ENCODE peak calls at places on chromosome 5, in ten cellular contexts. One of them, this sample, is unnamed.
A peak's percentile ranks its signal among the peaks of the same experiment; 100 is the strongest.

GRCh38 chr5:167850901-167851300 is 440.5 kb upstream of the WWC1 start:
- DNase-seq in caudate nucleus: no peak
- DNase-seq in AG04449: no peak
- DNase-seq in astrocyte: peak; percentile 82
- DNase-seq in stimulated activated CD8-positive, alpha-beta memory T cell treated with anti-CD3 and anti-CD28 coated beads, Interleukin-2, amount 100 ng/mL, for 48 hours: no peak
- DNase-seq in coronary artery: no peak
- DNase-seq in activated naive CD4-positive, alpha-beta T cell: no peak
- DNase-seq in NCI-H345: no peak
- DNase-seq in dorsolateral prefrontal cortex: no peak
- DNase-seq in GM19239: no peak
- DNase-seq in this sample: no peak

GRCh38 chr5:17203329-17204132 is 13.9 kb upstream of the BASP1 start:
- DNase-seq in caudate nucleus: peak; percentile 4
- DNase-seq in AG04449: no peak
- DNase-seq in astrocyte: peak; percentile 56
- DNase-seq in stimulated activated CD8-positive, alpha-beta memory T cell treated with anti-CD3 and anti-CD28 coated beads, Interleukin-2, amount 100 ng/mL, for 48 hours: no peak
- DNase-seq in coronary artery: no peak
- DNase-seq in activated naive CD4-positive, alpha-beta T cell: no peak
- DNase-seq in NCI-H345: peak; percentile 57
- DNase-seq in dorsolateral prefrontal cortex: no peak
- DNase-seq in GM19239: peak; percentile 35
- DNase-seq in this sample: peak; percentile 41

GRCh38 chr5:118956727-118957126 is 31.6 kb downstream of the DTWD2 start:
- DNase-seq in caudate nucleus: no peak
- DNase-seq in AG04449: no peak
- DNase-seq in astrocyte: no peak
- DNase-seq in stimulated activated CD8-positive, alpha-beta memory T cell treated with anti-CD3 and anti-CD28 coated beads, Interleukin-2, amount 100 ng/mL, for 48 hours: no peak
- DNase-seq in coronary artery: no peak
- DNase-seq in activated naive CD4-positive, alpha-beta T cell: no peak
- DNase-seq in NCI-H345: no peak
- DNase-seq in dorsolateral prefrontal cortex: no peak
- DNase-seq in GM19239: no peak
- DNase-seq in this sample: no peak

GRCh38 chr5:157020508-157021213 is 38.3 kb downstream of the HAVCR1 start:
- DNase-seq in caudate nucleus: no peak
- DNase-seq in AG04449: no peak
- DNase-seq in astrocyte: no peak
- DNase-seq in stimulated activated CD8-positive, alpha-beta memory T cell treated with anti-CD3 and anti-CD28 coated beads, Interleukin-2, amount 100 ng/mL, for 48 hours: no peak
- DNase-seq in coronary artery: no peak
- DNase-seq in activated naive CD4-positive, alpha-beta T cell: no peak
- DNase-seq in NCI-H345: no peak
- DNase-seq in dorsolateral prefrontal cortex: no peak
- DNase-seq in GM19239: no peak
- DNase-seq in this sample: no peak

GRCh38 chr5:150402226-150402773 is 10.4 kb downstream of the CD74 start:
- DNase-seq in caudate nucleus: no peak
- DNase-seq in AG04449: no peak
- DNase-seq in astrocyte: no peak
- DNase-seq in stimulated activated CD8-positive, alpha-beta memory T cell treated with anti-CD3 and anti-CD28 coated beads, Interleukin-2, amount 100 ng/mL, for 48 hours: no peak
- DNase-seq in coronary artery: no peak
- DNase-seq in activated naive CD4-positive, alpha-beta T cell: no peak
- DNase-seq in NCI-H345: no peak
- DNase-seq in dorsolateral prefrontal cortex: no peak
- DNase-seq in GM19239: no peak
- DNase-seq in this sample: no peak

GRCh38 chr5:108562205-108562454 is 180.2 kb upstream of the FBXL17 start:
- DNase-seq in caudate nucleus: no peak
- DNase-seq in AG04449: no peak
- DNase-seq in astrocyte: no peak
- DNase-seq in stimulated activated CD8-positive, alpha-beta memory T cell treated with anti-CD3 and anti-CD28 coated beads, Interleukin-2, amount 100 ng/mL, for 48 hours: no peak
- DNase-seq in coronary artery: no peak
- DNase-seq in activated naive CD4-positive, alpha-beta T cell: no peak
- DNase-seq in NCI-H345: no peak
- DNase-seq in dorsolateral prefrontal cortex: no peak
- DNase-seq in GM19239: no peak
- DNase-seq in this sample: no peak

GRCh38 chr5:138000102-138000723 is 32.7 kb downstream of the FAM13B start:
- DNase-seq in caudate nucleus: no peak
- DNase-seq in AG04449: no peak
- DNase-seq in astrocyte: peak; percentile 59
- DNase-seq in stimulated activated CD8-positive, alpha-beta memory T cell treated with anti-CD3 and anti-CD28 coated beads, Interleukin-2, amount 100 ng/mL, for 48 hours: no peak
- DNase-seq in coronary artery: no peak
- DNase-seq in activated naive CD4-positive, alpha-beta T cell: no peak
- DNase-seq in NCI-H345: no peak
- DNase-seq in dorsolateral prefrontal cortex: no peak
- DNase-seq in GM19239: no peak
- DNase-seq in this sample: no peak

GRCh38 chr5:10578869-10579268 is 15.0 kb downstream of the ANKRD33B start:
- DNase-seq in caudate nucleus: no peak
- DNase-seq in AG04449: no peak
- DNase-seq in astrocyte: no peak
- DNase-seq in stimulated activated CD8-positive, alpha-beta memory T cell treated with anti-CD3 and anti-CD28 coated beads, Interleukin-2, amount 100 ng/mL, for 48 hours: no peak
- DNase-seq in coronary artery: peak; percentile 47
- DNase-seq in activated naive CD4-positive, alpha-beta T cell: no peak
- DNase-seq in NCI-H345: no peak
- DNase-seq in dorsolateral prefrontal cortex: no peak
- DNase-seq in GM19239: no peak
- DNase-seq in this sample: no peak